ENCODE peak calls at places on chromosomes 2 and 18, in nine cellular contexts. G is body of pancreas, B is right lobe of liver, L is A549, A is spleen, J is adrenal gland, S is K562, H is vagina, M is esophagus squamous epithelium. Z is an unnamed sample.

GRCh38 chr2:218395456-218395825 is 4.2 kb upstream of the CTDSP1 start:
- DNase-seq in G (no peak), B (no peak), L (no peak), A (peak; percentile 84), J (no peak), S (no peak), H (no peak), M (no peak), Z (peak; percentile 36)

GRCh38 chr2:220669324-220669723 is 902.8 kb downstream of the EPHA4 start:
- DNase-seq in G (no peak), B (no peak), L (no peak), A (no peak), J (no peak), S (no peak), H (no peak), M (no peak), Z (no peak)

GRCh38 chr2:64453710-64454315 is at the start of gene LGALSL:
- DNase-seq in G (peak; percentile 89), B (peak; percentile 80), L (peak; percentile 78), A (peak; percentile 91), J (peak; percentile 86), S (peak; percentile 80), H (no peak), M (no peak), Z (peak; percentile 78)

GRCh38 chr2:29806461-29806860 is 114.9 kb downstream of the ALK start:
- DNase-seq in G (no peak), B (no peak), L (no peak), A (no peak), J (no peak), S (no peak), H (no peak), M (no peak), Z (no peak)

GRCh38 chr2:121309801-121310200 is 24.8 kb upstream of the TFCP2L1 start:
- DNase-seq in G (no peak), B (no peak), L (peak; percentile 27), A (peak; percentile 23), J (no peak), S (no peak), H (no peak), M (no peak), Z (no peak)

GRCh38 chr2:240915526-240916335 is 9.6 kb downstream of the CROCC2 start:
- DNase-seq in G (no peak), B (peak; percentile 17), L (no peak), A (peak; percentile 82), J (no peak), S (no peak), H (no peak), M (no peak), Z (no peak)

GRCh38 chr18:494602-494983 is 5.9 kb downstream of the COLEC12 start:
- DNase-seq in G (no peak), B (no peak), L (no peak), A (no peak), J (no peak), S (no peak), H (no peak), M (no peak), Z (no peak)

GRCh38 chr18:63454497-63454896 is 22.3 kb upstream of the SERPINB5 start:
- DNase-seq in G (no peak), B (no peak), L (peak; percentile 49), A (no peak), J (no peak), S (no peak), H (no peak), M (no peak), Z (no peak)

GRCh38 chr2:24816404-24816803 is 23.2 kb downstream of the CENPO start:
- DNase-seq in G (no peak), B (no peak), L (no peak), A (no peak), J (no peak), S (no peak), H (no peak), M (no peak), Z (no peak)

GRCh38 chr2:166088634-166089033 is 39.2 kb downstream of the SCN1A start:
- DNase-seq in G (no peak), B (no peak), L (no peak), A (no peak), J (peak; percentile 70), S (no peak), H (no peak), M (no peak), Z (no peak)

GRCh38 chr2:1496394-1496821 is 83.1 kb downstream of the TPO start:
- DNase-seq in G (no peak), B (no peak), L (no peak), A (peak; percentile 59), J (no peak), S (no peak), H (no peak), M (no peak), Z (no peak)

GRCh38 chr2:104851236-104852160 is 2.4 kb upstream of the POU3F3 start:
- DNase-seq in G (no peak), B (no peak), L (no peak), A (no peak), J (no peak), S (no peak), H (no peak), M (no peak), Z (no peak)

GRCh38 chr2:203404996-203405395 is 76.8 kb downstream of the ABI2 start:
- DNase-seq in G (no peak), B (no peak), L (no peak), A (no peak), J (no peak), S (no peak), H (no peak), M (no peak), Z (no peak)

GRCh38 chr2:10909050-10909995 is 2.4 kb upstream of the KCNF1 start:
- DNase-seq in G (no peak), B (no peak), L (peak; percentile 42), A (no peak), J (no peak), S (peak; percentile 73), H (no peak), M (no peak), Z (no peak)

GRCh38 chr2:133498615-133499585 is 69.4 kb downstream of the NCKAP5 start:
- DNase-seq in G (no peak), B (no peak), L (no peak), A (no peak), J (no peak), S (no peak), H (no peak), M (no peak), Z (no peak)

GRCh38 chr18:35949903-35950627 is 22.4 kb upstream of the RMP24 start:
- DNase-seq in G (peak; percentile 55), B (peak; percentile 45), L (peak; percentile 59), A (peak; percentile 86), J (peak; percentile 55), S (peak; percentile 65), H (no peak), M (no peak), Z (peak; percentile 55)

GRCh38 chr18:3669376-3669775 is 219.4 kb downstream of the TGIF1 start:
- DNase-seq in G (no peak), B (no peak), L (no peak), A (no peak), J (no peak), S (no peak), H (no peak), M (no peak), Z (no peak)

GRCh38 chr2:235131334-235132305 is 179.8 kb downstream of the SH3BP4 start:
- DNase-seq in G (no peak), B (no peak), L (no peak), A (no peak), J (no peak), S (no peak), H (no peak), M (no peak), Z (no peak)

GRCh38 chr2:225002039-225002655 is 40.1 kb downstream of the DOCK10 start:
- DNase-seq in G (peak; percentile 54), B (no peak), L (peak; percentile 68), A (no peak), J (peak; percentile 79), S (peak; percentile 23), H (no peak), M (peak; percentile 10), Z (peak; percentile 35)

GRCh38 chr2:167406558-167406957 is 518.3 kb downstream of the XIRP2 start:
- DNase-seq in G (no peak), B (no peak), L (no peak), A (no peak), J (no peak), S (no peak), H (no peak), M (no peak), Z (no peak)

GRCh38 chr18:49723648-49724180 is 89.6 kb downstream of the ACAA2 start:
- DNase-seq in G (no peak), B (no peak), L (peak; percentile 31), A (no peak), J (no peak), S (no peak), H (no peak), M (no peak), Z (no peak)
- H3K27ac ChIP-seq in G (no peak overlapping the region), B (peak overlapping the region; percentile 18), L (peak overlapping the region; percentile 11), A (no peak overlapping the region), J (no peak overlapping the region), S (no peak overlapping the region), H (no peak overlapping the region), M (no peak overlapping the region), Z (no peak overlapping the region)

GRCh38 chr2:99404800-99405669 is 67.8 kb downstream of the EIF5B start:
- DNase-seq in G (no peak), B (no peak), L (no peak), A (no peak), J (no peak), S (no peak), H (no peak), M (no peak), Z (no peak)
- TF ChIP-seq POLR2A in G (no peak), B (no peak), L (no peak), A (no peak), J (no peak), S (peak; percentile 55), H (no peak), M (no peak), Z (no peak)

DNA sequence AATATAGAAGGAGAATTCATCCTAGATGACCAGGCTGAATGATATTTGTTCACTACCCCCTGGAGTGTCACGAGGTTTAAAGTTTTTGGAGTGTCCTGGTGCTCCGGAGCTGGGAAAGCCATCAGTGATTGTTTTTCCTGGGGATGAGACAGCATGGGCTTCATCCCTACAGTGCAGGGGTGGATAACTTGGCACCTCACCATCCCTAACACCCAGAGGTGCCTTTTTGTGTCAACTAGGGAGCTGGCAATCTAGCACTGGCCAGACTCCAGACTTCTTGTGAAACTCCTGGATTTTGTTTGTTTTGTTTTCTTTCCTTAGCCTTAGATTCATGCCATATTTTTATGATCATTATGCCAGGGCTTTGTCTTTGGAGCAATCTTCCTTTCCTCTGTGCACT is 164.8 kb downstream of the PRKCE start:
- DNase-seq in G (peak; percentile 59), B (peak; percentile 51), L (peak; percentile 22), A (no peak), J (no peak), S (no peak), H (no peak), M (no peak), Z (no peak)
- H3K27ac ChIP-seq in G (peak overlapping the region; percentile 53), B (no peak overlapping the region), L (peak overlapping the region; percentile 55), A (no peak overlapping the region), J (no peak overlapping the region), S (no peak overlapping the region), H (no peak overlapping the region), M (no peak overlapping the region), Z (no peak overlapping the region)

GRCh38 chr2:113225505-113226259 is 51.9 kb downstream of the PSD4 start:
- DNase-seq in G (peak; percentile 78), B (no peak), L (peak; percentile 84), A (no peak), J (peak; percentile 75), S (no peak), H (no peak), M (no peak), Z (no peak)
- TF ChIP-seq POLR2A in G (no peak), B (no peak), L (no peak), A (no peak), J (no peak), S (no peak), H (no peak), M (no peak), Z (no peak)

Z was measured in ovary.